ENCODE peak calls at places on chromosomes 3 and 15, in eight cellular contexts. N is transverse colon, R is stomach, A is K562, P is sigmoid colon, F is H1, I is upper lobe of left lung, H is suprapubic skin. Q is an unnamed sample.

GRCh38 chr3:174002543-174002942 is 605.0 kb downstream of the NLGN1 start:
- DNase-seq in H (no peak), P (no peak), I (no peak), F (no peak), R (no peak), N (no peak), A (no peak), Q (no peak)

GRCh38 chr3:156801746-156802145 is 24.4 kb upstream of the LEKR1 start:
- DNase-seq in P (no peak), R (no peak), N (no peak), H (no peak), F (no peak), I (no peak), A (no peak), Q (no peak)

GRCh38 chr15:77025471-77025901 is 30.6 kb downstream of the PSTPIP1 start:
- DNase-seq in H (peak), R (no peak), N (no peak), I (no peak), F (peak), P (peak), A (no peak), Q (no peak)

GRCh38 chr3:188510366-188510765 is 356.4 kb downstream of the LPP start:
- DNase-seq in N (no peak), P (no peak), A (no peak), F (no peak), I (no peak), H (no peak), R (no peak), Q (no peak)

GRCh38 chr15:27869697-27870281 is 229.3 kb downstream of the OCA2 start:
- DNase-seq in I (peak), F (peak), P (no peak), N (no peak), H (no peak), R (no peak), A (no peak), Q (peak)

GRCh38 chr3:97720417-97720816 is 44.1 kb upstream of the ARL6 start:
- DNase-seq in P (no peak), F (no peak), H (no peak), I (no peak), R (no peak), N (no peak), A (no peak), Q (no peak)

GRCh38 chr15:85120351-85121113 is 138.9 kb downstream of the PDE8A start:
- DNase-seq in F (peak), P (no peak), N (no peak), A (no peak), I (no peak), H (no peak), R (no peak), Q (peak)

GRCh38 chr15:40155270-40155910 is 5.5 kb upstream of the BUB1B start:
- DNase-seq in I (no peak), P (no peak), F (peak), R (peak), N (peak), A (no peak), H (no peak), Q (peak)

GRCh38 chr3:156772588-156773206 is 53.5 kb upstream of the LEKR1 start:
- DNase-seq in H (no peak), F (no peak), R (no peak), A (no peak), N (no peak), P (no peak), I (no peak), Q (no peak)

GRCh38 chr3:122606330-122606729 is 28.9 kb downstream of the PARP15 start:
- DNase-seq in H (no peak), I (no peak), R (no peak), N (no peak), F (no peak), A (no peak), P (no peak), Q (no peak)

GRCh38 chr3:122612706-122613105 is 35.3 kb downstream of the PARP15 start:
- DNase-seq in I (no peak), H (no peak), F (no peak), R (no peak), P (no peak), A (no peak), N (no peak), Q (no peak)

GRCh38 chr3:122615303-122615702 is 37.9 kb downstream of the PARP15 start:
- DNase-seq in P (no peak), R (no peak), I (no peak), N (no peak), H (no peak), F (no peak), A (no peak), Q (no peak)

DNA sequence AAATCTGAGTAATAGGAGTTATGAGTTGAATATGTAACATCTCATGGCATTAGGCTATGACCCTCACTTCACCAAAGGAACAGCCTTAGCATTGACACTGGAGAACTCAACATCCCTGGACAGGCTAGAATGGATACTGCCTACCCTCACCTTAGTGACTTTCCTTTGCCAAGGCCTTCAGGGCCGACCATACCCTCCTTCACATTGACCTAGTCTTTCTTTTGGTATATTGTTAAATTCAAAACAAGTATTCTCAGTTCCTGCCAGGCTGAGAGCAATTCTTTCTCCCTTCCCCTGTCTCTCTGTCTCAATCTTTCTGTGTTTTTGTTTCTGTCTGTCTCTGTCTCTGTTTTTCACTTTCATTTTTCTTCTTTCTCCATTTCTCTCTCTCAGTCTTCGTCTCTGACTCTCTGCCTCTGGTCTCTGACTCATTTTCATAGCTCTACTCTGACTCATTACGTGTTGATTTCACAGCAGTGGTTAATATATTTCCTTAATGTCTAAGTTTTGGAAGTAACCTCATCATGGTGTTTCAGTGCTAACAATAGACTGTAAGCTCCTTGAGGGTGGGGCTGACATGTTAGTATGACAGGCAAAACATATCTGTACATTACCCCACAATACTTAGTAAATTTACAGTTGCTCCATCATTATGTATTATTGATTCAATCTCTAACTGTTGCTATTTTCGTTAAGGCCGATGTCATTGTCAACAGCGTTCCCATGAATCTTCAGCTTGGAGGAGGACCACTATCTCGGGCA is 32.5 kb downstream of the PARP15 start:
- DNase-seq in F (no peak), H (no peak), N (no peak), R (no peak), P (no peak), A (no peak), I (no peak), Q (no peak)
- TF ChIP-seq POLR2AphosphoS5 in F (no peak), H (no peak), N (no peak), R (no peak), P (no peak), A (no peak), I (no peak), Q (no peak)

GRCh38 chr3:106085998-106086397 is 217.2 kb upstream of the CBLB start:
- DNase-seq in A (no peak), R (no peak), P (no peak), H (no peak), I (no peak), N (no peak), F (no peak), Q (no peak)

GRCh38 chr3:106088270-106088669 is 219.5 kb upstream of the CBLB start:
- DNase-seq in I (no peak), R (no peak), A (no peak), F (no peak), H (no peak), P (no peak), N (no peak), Q (no peak)

GRCh38 chr3:106083854-106084253 is 215.0 kb upstream of the CBLB start:
- DNase-seq in R (no peak), I (no peak), N (no peak), F (no peak), A (no peak), P (no peak), H (no peak), Q (no peak)

GRCh38 chr3:106088899-106089298 is 220.1 kb upstream of the CBLB start:
- DNase-seq in P (no peak), A (no peak), R (no peak), I (no peak), H (no peak), N (no peak), F (no peak), Q (no peak)

DNA sequence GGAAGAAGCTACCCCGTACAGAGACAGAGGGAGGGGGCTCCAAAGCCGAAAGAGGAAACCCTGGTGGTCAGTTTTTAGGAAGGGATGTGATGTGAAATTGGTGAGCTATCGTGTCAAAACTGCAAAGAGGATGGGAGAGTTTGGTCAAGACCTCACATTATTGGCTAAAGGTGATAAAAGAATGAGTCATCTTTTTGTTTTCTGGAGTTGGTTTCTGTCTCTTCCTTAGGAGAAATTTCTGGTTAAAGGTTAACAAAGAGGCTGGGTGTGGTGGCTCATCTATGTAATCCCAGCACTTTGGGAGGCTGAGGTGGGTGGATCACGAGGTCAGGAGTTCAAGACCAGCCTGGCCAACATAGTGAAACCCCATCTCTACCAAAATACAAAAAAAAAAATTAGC is 217.8 kb upstream of the CBLB start:
- DNase-seq in F (no peak), R (no peak), N (no peak), I (no peak), H (no peak), P (no peak), A (peak), Q (no peak)
- TF ChIP-seq EP300 in F (no peak), R (no peak), N (no peak), I (no peak), H (no peak), P (no peak), A (no peak), Q (no peak)

DNA sequence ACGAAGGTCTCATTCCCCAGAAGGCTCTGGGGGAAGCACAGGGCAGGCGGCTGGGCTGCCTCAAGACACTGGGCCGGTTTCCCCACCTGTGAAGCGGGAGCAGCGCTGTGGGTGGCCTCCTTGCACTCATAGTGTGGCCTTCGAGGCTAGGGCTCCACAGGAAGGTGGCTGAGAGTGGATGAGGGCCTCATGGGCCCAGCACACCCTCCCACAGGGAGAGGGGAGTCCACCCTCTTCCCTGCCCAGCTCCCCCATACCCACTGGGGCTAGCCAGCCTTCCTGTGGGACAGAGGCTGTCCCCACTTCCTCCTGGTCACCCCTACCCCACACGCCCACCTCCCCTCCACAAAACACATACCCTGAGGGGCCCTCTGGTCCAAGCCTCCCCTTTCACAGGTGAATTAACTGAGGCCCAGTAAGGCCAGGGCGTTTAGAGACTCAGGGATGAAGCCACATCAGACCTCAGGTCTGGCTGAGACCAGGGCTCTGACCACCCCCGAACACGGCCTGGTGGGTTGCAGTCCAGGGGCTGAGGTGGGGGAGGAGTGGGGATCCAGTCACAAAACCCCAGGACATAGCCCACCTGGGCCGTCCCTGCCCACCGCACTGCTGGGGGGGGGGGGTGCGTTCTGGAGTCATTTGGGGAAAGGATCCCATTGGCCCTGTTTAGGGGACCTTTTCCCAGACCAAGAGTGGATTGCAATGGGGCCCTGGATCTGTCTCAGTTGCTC is 1.1 kb downstream of the ANPEP start:
- DNase-seq in A (no peak), F (no peak), N (no peak), P (no peak), H (no peak), R (no peak), I (no peak), Q (no peak)
- TF ChIP-seq POLR2AphosphoS5 in A (no peak), F (no peak), N (no peak), P (no peak), H (no peak), R (no peak), I (no peak), Q (no peak)

DNA sequence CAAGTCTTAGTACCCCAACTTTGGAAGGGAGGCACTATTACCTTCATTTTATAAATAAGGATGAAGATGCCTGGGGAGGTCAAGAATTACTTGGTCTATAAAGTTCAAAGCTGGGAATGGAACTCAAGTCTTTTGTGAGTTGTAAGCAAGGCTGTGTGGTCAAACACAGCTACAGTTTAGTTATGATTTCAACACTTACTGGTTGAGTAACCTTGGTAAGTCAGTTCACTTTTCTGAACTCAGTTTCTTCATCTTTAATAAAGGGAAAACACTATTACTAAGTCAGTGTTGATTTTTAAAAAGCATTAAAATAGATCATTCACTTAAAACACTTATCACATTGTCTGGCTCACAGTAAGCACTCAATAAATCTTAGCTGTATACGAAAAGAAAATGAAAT is 200.4 kb upstream of the ADAMTS9 start:
- DNase-seq in F (no peak), N (no peak), A (no peak), R (no peak), P (no peak), H (no peak), I (no peak), Q (no peak)
- TF ChIP-seq EP300 in F (no peak), N (no peak), A (no peak), R (no peak), P (no peak), H (no peak), I (no peak), Q (no peak)

DNA sequence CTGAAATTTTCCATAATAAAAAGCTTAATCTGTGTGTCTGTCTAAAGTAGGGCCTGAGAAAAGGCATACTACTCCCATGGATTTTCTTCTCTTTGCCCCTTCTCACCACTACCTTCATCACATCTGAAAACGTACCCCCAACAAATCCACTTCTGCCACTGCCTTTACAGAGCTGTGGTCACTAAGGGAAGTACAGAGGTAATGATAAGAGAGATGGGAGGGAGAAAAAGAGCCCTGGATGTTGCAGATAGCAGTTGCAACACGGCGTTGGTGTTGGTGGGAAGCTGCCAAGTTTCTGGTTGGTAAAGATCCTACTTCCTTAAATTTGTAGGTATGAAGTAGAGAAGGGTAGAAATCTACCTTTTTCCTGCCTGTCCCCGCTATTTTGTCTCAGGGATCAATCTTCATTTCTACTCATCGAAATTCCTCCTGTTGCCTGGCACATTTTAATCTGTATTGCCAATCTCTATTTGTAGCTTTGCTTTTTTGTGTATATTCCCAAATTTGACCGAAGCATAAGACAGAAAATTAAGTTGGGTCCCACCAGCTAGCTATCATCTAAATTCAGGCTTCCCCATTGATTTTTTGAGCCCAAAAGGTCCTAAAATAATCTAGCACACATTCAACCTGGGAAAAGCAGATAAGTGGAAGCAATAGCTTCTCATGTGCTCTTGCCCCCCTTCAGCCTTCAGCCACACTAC is 102.9 kb downstream of the TFDP2 start:
- DNase-seq in N (no peak), I (no peak), R (no peak), H (no peak), A (peak), P (no peak), F (no peak), Q (no peak)
- TF ChIP-seq POLR2AphosphoS5 in N (no peak), I (no peak), R (no peak), H (no peak), A (peak), P (no peak), F (no peak), Q (no peak)

DNA sequence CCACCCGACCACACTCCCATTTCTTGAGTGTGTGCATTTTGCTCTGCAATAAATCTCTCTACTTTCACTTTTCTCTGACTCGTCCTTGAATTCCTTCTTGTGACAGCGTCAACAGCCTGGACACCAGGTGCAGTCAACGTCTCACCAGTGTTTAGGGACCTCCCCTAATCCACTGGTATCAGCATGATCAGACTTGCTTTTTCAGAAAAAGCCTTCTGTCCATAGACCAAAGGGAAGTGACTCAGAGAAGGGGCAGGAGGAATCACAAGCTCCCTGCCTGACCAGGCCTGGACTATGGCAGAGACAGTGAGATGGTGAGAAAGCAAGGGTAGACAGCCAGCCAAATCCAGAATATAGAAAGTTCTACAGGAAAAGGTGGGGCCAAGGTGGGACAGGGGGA is 15.5 kb downstream of the CCR5 start:
- DNase-seq in F (no peak), A (no peak), R (no peak), H (no peak), I (no peak), N (no peak), P (no peak), Q (no peak)
- TF ChIP-seq EP300 in F (no peak), A (peak), R (no peak), H (no peak), I (no peak), N (no peak), P (no peak), Q (no peak)